ENCODE peak calls at places on chromosomes 13 and 19, in seven cellular contexts. One of them, this sample, is unnamed.

GRCh38 chr13:112791662-112792440 is 102.0 kb downstream of the ATP11A start:
- DNase-seq in T-helper 9 cell: no peak
- DNase-seq in fibroblast of the aortic adventitia: no peak
- DNase-seq in WTC11: peak
- DNase-seq in activated CD4-positive, alpha-beta T cell treated with anti-CD3 and anti-CD28 coated beads for 1 hour: no peak
- DNase-seq in NCI-H774: no peak
- DNase-seq in GM12891: no peak
- DNase-seq in this sample: no peak

GRCh38 chr13:23450340-23451046 is 17.0 kb upstream of the SACS start:
- DNase-seq in NCI-H774: peak
- DNase-seq in GM12891: no peak
- DNase-seq in WTC11: no peak
- DNase-seq in activated CD4-positive, alpha-beta T cell treated with anti-CD3 and anti-CD28 coated beads for 1 hour: no peak
- DNase-seq in fibroblast of the aortic adventitia: no peak
- DNase-seq in T-helper 9 cell: no peak
- DNase-seq in this sample: no peak

GRCh38 chr13:27562457-27562856 is 57.9 kb downstream of the LNX2 start:
- DNase-seq in WTC11: no peak
- DNase-seq in NCI-H774: no peak
- DNase-seq in GM12891: no peak
- DNase-seq in activated CD4-positive, alpha-beta T cell treated with anti-CD3 and anti-CD28 coated beads for 1 hour: no peak
- DNase-seq in T-helper 9 cell: no peak
- DNase-seq in fibroblast of the aortic adventitia: no peak
- DNase-seq in this sample: no peak

GRCh38 chr13:92821324-92821723 is 405.3 kb upstream of the GPC6 start:
- DNase-seq in T-helper 9 cell: no peak
- DNase-seq in GM12891: no peak
- DNase-seq in fibroblast of the aortic adventitia: no peak
- DNase-seq in NCI-H774: no peak
- DNase-seq in activated CD4-positive, alpha-beta T cell treated with anti-CD3 and anti-CD28 coated beads for 1 hour: no peak
- DNase-seq in WTC11: no peak
- DNase-seq in this sample: no peak

GRCh38 chr19:55376381-55376933 is at the start of gene TMEM190:
- DNase-seq in WTC11: peak
- DNase-seq in NCI-H774: no peak
- DNase-seq in T-helper 9 cell: no peak
- DNase-seq in GM12891: no peak
- DNase-seq in fibroblast of the aortic adventitia: no peak
- DNase-seq in activated CD4-positive, alpha-beta T cell treated with anti-CD3 and anti-CD28 coated beads for 1 hour: no peak
- DNase-seq in this sample: no peak

GRCh38 chr13:108322206-108322824 is 52.8 kb downstream of the TNFSF13B start:
- DNase-seq in GM12891: no peak
- DNase-seq in NCI-H774: peak
- DNase-seq in WTC11: no peak
- DNase-seq in fibroblast of the aortic adventitia: peak
- DNase-seq in activated CD4-positive, alpha-beta T cell treated with anti-CD3 and anti-CD28 coated beads for 1 hour: no peak
- DNase-seq in T-helper 9 cell: no peak
- DNase-seq in this sample: peak

GRCh38 chr19:32876919-32877285 is 7.3 kb upstream of the SLC7A9 start:
- DNase-seq in fibroblast of the aortic adventitia: no peak
- DNase-seq in T-helper 9 cell: no peak
- DNase-seq in NCI-H774: no peak
- DNase-seq in activated CD4-positive, alpha-beta T cell treated with anti-CD3 and anti-CD28 coated beads for 1 hour: no peak
- DNase-seq in WTC11: no peak
- DNase-seq in GM12891: no peak
- DNase-seq in this sample: peak

GRCh38 chr19:46471116-46471733 is at the start of gene PNMA8A:
- DNase-seq in activated CD4-positive, alpha-beta T cell treated with anti-CD3 and anti-CD28 coated beads for 1 hour: no peak
- DNase-seq in NCI-H774: no peak
- DNase-seq in fibroblast of the aortic adventitia: peak
- DNase-seq in GM12891: no peak
- DNase-seq in T-helper 9 cell: no peak
- DNase-seq in WTC11: peak
- DNase-seq in this sample: peak

GRCh38 chr13:111323549-111323948 is 3.1 kb downstream of the TEX29 start:
- DNase-seq in WTC11: no peak
- DNase-seq in NCI-H774: no peak
- DNase-seq in activated CD4-positive, alpha-beta T cell treated with anti-CD3 and anti-CD28 coated beads for 1 hour: no peak
- DNase-seq in GM12891: no peak
- DNase-seq in T-helper 9 cell: no peak
- DNase-seq in fibroblast of the aortic adventitia: no peak
- DNase-seq in this sample: no peak

GRCh38 chr13:44011036-44011435 is 131.3 kb downstream of the LACC1 start:
- DNase-seq in WTC11: no peak
- DNase-seq in NCI-H774: no peak
- DNase-seq in activated CD4-positive, alpha-beta T cell treated with anti-CD3 and anti-CD28 coated beads for 1 hour: no peak
- DNase-seq in T-helper 9 cell: no peak
- DNase-seq in fibroblast of the aortic adventitia: no peak
- DNase-seq in GM12891: no peak
- DNase-seq in this sample: no peak

GRCh38 chr13:39462456-39462855 is 140.5 kb downstream of the LHFPL6 start:
- DNase-seq in activated CD4-positive, alpha-beta T cell treated with anti-CD3 and anti-CD28 coated beads for 1 hour: no peak
- DNase-seq in fibroblast of the aortic adventitia: peak
- DNase-seq in GM12891: no peak
- DNase-seq in T-helper 9 cell: no peak
- DNase-seq in NCI-H774: no peak
- DNase-seq in WTC11: no peak
- DNase-seq in this sample: no peak

GRCh38 chr19:41698746-41699230 is 9.6 kb upstream of the CEACAM5 start:
- DNase-seq in NCI-H774: no peak
- DNase-seq in fibroblast of the aortic adventitia: no peak
- DNase-seq in WTC11: no peak
- DNase-seq in T-helper 9 cell: no peak
- DNase-seq in GM12891: no peak
- DNase-seq in activated CD4-positive, alpha-beta T cell treated with anti-CD3 and anti-CD28 coated beads for 1 hour: no peak
- DNase-seq in this sample: no peak

GRCh38 chr19:6233827-6234511 is 45.8 kb downstream of the MLLT1 start:
- DNase-seq in NCI-H774: no peak
- DNase-seq in T-helper 9 cell: no peak
- DNase-seq in WTC11: no peak
- DNase-seq in activated CD4-positive, alpha-beta T cell treated with anti-CD3 and anti-CD28 coated beads for 1 hour: no peak
- DNase-seq in fibroblast of the aortic adventitia: peak
- DNase-seq in GM12891: peak
- DNase-seq in this sample: peak

GRCh38 chr19:45768644-45769053 is 403 bp downstream of the SIX5 start:
- DNase-seq in activated CD4-positive, alpha-beta T cell treated with anti-CD3 and anti-CD28 coated beads for 1 hour: no peak
- DNase-seq in GM12891: no peak
- DNase-seq in T-helper 9 cell: peak
- DNase-seq in WTC11: peak
- DNase-seq in NCI-H774: no peak
- DNase-seq in fibroblast of the aortic adventitia: no peak
- DNase-seq in this sample: peak

GRCh38 chr19:27776020-27776419 is 1436.9 kb downstream of the UQCRFS1 start:
- DNase-seq in NCI-H774: no peak
- DNase-seq in GM12891: no peak
- DNase-seq in fibroblast of the aortic adventitia: peak
- DNase-seq in activated CD4-positive, alpha-beta T cell treated with anti-CD3 and anti-CD28 coated beads for 1 hour: no peak
- DNase-seq in T-helper 9 cell: no peak
- DNase-seq in WTC11: no peak
- DNase-seq in this sample: peak

GRCh38 chr13:81577601-81578000 is 1236.7 kb upstream of the SPRY2 start:
- DNase-seq in activated CD4-positive, alpha-beta T cell treated with anti-CD3 and anti-CD28 coated beads for 1 hour: no peak
- DNase-seq in fibroblast of the aortic adventitia: no peak
- DNase-seq in NCI-H774: no peak
- DNase-seq in WTC11: no peak
- DNase-seq in GM12891: no peak
- DNase-seq in T-helper 9 cell: no peak
- DNase-seq in this sample: no peak

GRCh38 chr13:49022472-49023144 is 46.9 kb downstream of the FNDC3A start:
- DNase-seq in T-helper 9 cell: no peak
- DNase-seq in GM12891: no peak
- DNase-seq in NCI-H774: no peak
- DNase-seq in WTC11: no peak
- DNase-seq in activated CD4-positive, alpha-beta T cell treated with anti-CD3 and anti-CD28 coated beads for 1 hour: no peak
- DNase-seq in fibroblast of the aortic adventitia: peak
- DNase-seq in this sample: peak

GRCh38 chr13:75771818-75772217 is 135.7 kb downstream of the LMO7 start:
- DNase-seq in activated CD4-positive, alpha-beta T cell treated with anti-CD3 and anti-CD28 coated beads for 1 hour: no peak
- DNase-seq in WTC11: no peak
- DNase-seq in NCI-H774: no peak
- DNase-seq in fibroblast of the aortic adventitia: peak
- DNase-seq in GM12891: no peak
- DNase-seq in T-helper 9 cell: no peak
- DNase-seq in this sample: peak

GRCh38 chr13:74867460-74867859 is 614.5 kb downstream of the TBC1D4 start:
- DNase-seq in NCI-H774: no peak
- DNase-seq in T-helper 9 cell: no peak
- DNase-seq in activated CD4-positive, alpha-beta T cell treated with anti-CD3 and anti-CD28 coated beads for 1 hour: no peak
- DNase-seq in WTC11: no peak
- DNase-seq in GM12891: no peak
- DNase-seq in fibroblast of the aortic adventitia: no peak
- DNase-seq in this sample: peak

GRCh38 chr13:109704771-109705628 is 81.4 kb downstream of the IRS2 start:
- DNase-seq in NCI-H774: no peak
- DNase-seq in fibroblast of the aortic adventitia: no peak
- DNase-seq in GM12891: no peak
- DNase-seq in WTC11: no peak
- DNase-seq in T-helper 9 cell: no peak
- DNase-seq in activated CD4-positive, alpha-beta T cell treated with anti-CD3 and anti-CD28 coated beads for 1 hour: no peak
- DNase-seq in this sample: peak

GRCh38 chr13:75482070-75482819 is at the start of gene TBC1D4:
- DNase-seq in NCI-H774: peak
- DNase-seq in fibroblast of the aortic adventitia: peak
- DNase-seq in GM12891: peak
- DNase-seq in WTC11: peak
- DNase-seq in activated CD4-positive, alpha-beta T cell treated with anti-CD3 and anti-CD28 coated beads for 1 hour: no peak
- DNase-seq in T-helper 9 cell: peak
- DNase-seq in this sample: peak

This sample was measured in fibroblast of mammary gland.